ENCODE peak calls at places on chromosomes 4 and X, in four cellular contexts. D is IMR-90, F is mesendoderm, M is H1. Y is an unnamed sample.
A peak's percentile ranks its signal among the peaks of the same experiment; 100 is the strongest.

GRCh38 chr4:143300860-143301259 is 35.8 kb upstream of the GAB1 start:
- DNase-seq in D (no peak), F (no peak), M (no peak), Y (no peak)

GRCh38 chr4:53914313-53915016 is 149.9 kb downstream of the CHIC2 start:
- DNase-seq in D (peak; percentile 96), F (no peak), M (no peak), Y (no peak)

GRCh38 chr4:101232074-101232776 is 115.1 kb downstream of the PPP3CA start:
- DNase-seq in D (peak; percentile 79), F (no peak), M (no peak), Y (no peak)

GRCh38 chrX:112211459-112211858 is 128.9 kb upstream of the TRPC5 start:
- DNase-seq in D (peak; percentile 45), F (no peak), M (no peak), Y (no peak)

GRCh38 chr4:77959566-77960338 is 97.1 kb downstream of the MRPL1 start:
- DNase-seq in D (peak; percentile 57), F (peak; percentile 70), M (no peak), Y (no peak)

GRCh38 chr4:151567056-151567455 is 158.1 kb downstream of the FHIP1A start:
- DNase-seq in D (no peak), F (no peak), M (no peak), Y (no peak)

GRCh38 chr4:8762951-8763735 is 108.5 kb downstream of the HMX1 start:
- DNase-seq in D (no peak), F (no peak), M (no peak), Y (no peak)

GRCh38 chr4:41384992-41385391 is 128.3 kb downstream of the UCHL1 start:
- DNase-seq in D (no peak), F (peak; percentile 34), M (no peak), Y (no peak)

GRCh38 chr4:124090007-124090406 is 622.5 kb downstream of the ANKRD50 start:
- DNase-seq in D (no peak), F (no peak), M (no peak), Y (no peak)

GRCh38 chr4:168308912-168309311 is 9.6 kb downstream of the DDX60 start:
- DNase-seq in D (no peak), F (no peak), M (no peak), Y (no peak)

GRCh38 chr4:52718123-52718522 is 33.1 kb downstream of the ERVMER34-1 start:
- DNase-seq in D (peak; percentile 49), F (peak; percentile 69), M (no peak), Y (no peak)

GRCh38 chr4:39452860-39453587 is 5.7 kb downstream of the RPL9 start:
- DNase-seq in D (no peak), F (no peak), M (no peak), Y (no peak)

GRCh38 chrX:47540754-47541538 is 20.1 kb upstream of the ARAF start:
- DNase-seq in D (peak; percentile 92), F (peak; percentile 96), M (peak; percentile 45), Y (peak; percentile 86)

GRCh38 chr4:70367813-70368212 is 7.3 kb downstream of the SMR3A start:
- DNase-seq in D (no peak), F (peak; percentile 27), M (no peak), Y (no peak)

GRCh38 chr4:42234817-42235216 is 82.4 kb upstream of the BEND4 start:
- DNase-seq in D (no peak), F (peak; percentile 19), M (no peak), Y (peak; percentile 34)

GRCh38 chr4:152659806-152660205 is 20.0 kb downstream of the TMEM154 start:
- DNase-seq in D (no peak), F (no peak), M (no peak), Y (no peak)

GRCh38 chrX:9183481-9183880 is 149.6 kb upstream of the FAM9B start:
- DNase-seq in D (no peak), F (no peak), M (no peak), Y (no peak)

GRCh38 chr4:62676962-62677361 is 1476.8 kb downstream of the ADGRL3 start:
- DNase-seq in D (no peak), F (no peak), M (no peak), Y (no peak)

GRCh38 chr4:86334020-86334750 is 25.7 kb downstream of the MAPK10 start:
- DNase-seq in D (no peak), F (no peak), M (no peak), Y (no peak)

GRCh38 chrX:16855363-16856075 is 14.6 kb downstream of the RBBP7 start:
- DNase-seq in D (no peak), F (no peak), M (no peak), Y (no peak)

DNA sequence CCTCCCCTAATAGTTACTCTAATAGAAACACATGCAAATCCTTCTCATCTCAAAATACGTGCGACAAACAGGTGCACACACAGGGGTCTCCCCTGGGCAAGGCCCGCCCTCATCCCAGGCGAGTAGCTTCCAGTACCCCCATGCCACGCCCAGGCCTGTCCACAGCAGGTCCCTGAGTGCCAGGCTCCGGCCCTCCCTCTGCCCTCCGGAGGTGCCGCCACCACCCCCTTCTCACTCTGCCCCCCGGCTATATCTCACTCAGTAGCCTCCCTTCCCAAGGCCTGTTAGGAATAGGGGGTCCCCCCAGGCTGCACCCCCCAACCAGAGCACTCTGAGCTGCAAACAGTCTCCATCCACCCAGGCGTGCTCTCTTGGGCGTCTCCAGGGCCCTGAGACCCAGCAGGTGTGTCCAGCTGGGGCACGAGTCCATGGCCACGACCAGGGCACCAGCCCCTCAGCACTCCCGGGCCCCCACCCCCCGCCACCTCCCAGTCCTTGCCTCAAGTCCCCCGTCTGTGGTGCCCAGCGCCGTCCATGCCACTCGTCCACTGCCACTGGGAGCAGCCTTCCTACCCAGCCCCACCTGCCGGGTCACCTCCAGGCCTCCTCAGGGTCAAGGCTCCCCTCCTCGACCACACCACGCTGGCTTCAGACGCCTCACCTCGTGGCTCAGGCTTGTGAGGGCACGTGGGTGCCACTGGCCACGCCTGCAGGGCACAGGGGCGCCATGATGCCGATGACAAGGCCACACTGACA is 41.7 kb downstream of the FAM53A start:
- DNase-seq in D (no peak), F (no peak), M (no peak), Y (no peak)
- H3K23ac ChIP-seq in D (no peak overlapping the region), F (no peak overlapping the region), M (no peak overlapping the region), Y (no peak overlapping the region)

GRCh38 chr4:154490589-154491340 is 834 bp downstream of the DCHS2 start:
- DNase-seq in D (no peak), F (peak; percentile 33), M (peak; percentile 74), Y (peak; percentile 65)
- H3K23ac ChIP-seq in D (no peak overlapping the region), F (no peak overlapping the region), M (no peak overlapping the region), Y (no peak overlapping the region)

GRCh38 chr4:3430524-3430923 is 11.2 kb upstream of the HGFAC start:
- DNase-seq in D (no peak), F (no peak), M (no peak), Y (no peak)

GRCh38 chr4:3427706-3428446 is 13.9 kb upstream of the HGFAC start:
- DNase-seq in D (no peak), F (no peak), M (no peak), Y (no peak)

GRCh38 chr4:3431446-3431993 is 10.2 kb upstream of the HGFAC start:
- DNase-seq in D (no peak), F (no peak), M (no peak), Y (no peak)

GRCh38 chr4:3427134-3427476 is 14.7 kb upstream of the HGFAC start:
- DNase-seq in D (no peak), F (no peak), M (no peak), Y (no peak)

GRCh38 chr4:3429651-3430050 is 12.1 kb upstream of the HGFAC start:
- DNase-seq in D (no peak), F (no peak), M (no peak), Y (no peak)
- H3K23ac ChIP-seq in D (no peak overlapping the region), F (no peak overlapping the region), M (no peak overlapping the region), Y (no peak overlapping the region)

GRCh38 chr4:98996056-98996941 is 778 bp downstream of the METAP1 start:
- DNase-seq in D (peak; percentile 55), F (peak; percentile 59), M (no peak), Y (no peak)
- H3K23ac ChIP-seq in D (peak overlapping the region; percentile 62), F (peak overlapping the region; percentile 26), M (no peak overlapping the region), Y (no peak overlapping the region)

GRCh38 chr4:3685081-3685645 is 81.0 kb upstream of the ADRA2C start:
- DNase-seq in D (no peak), F (no peak), M (no peak), Y (peak; percentile 19)
- H3K23ac ChIP-seq in D (no peak overlapping the region), F (no peak overlapping the region), M (no peak overlapping the region), Y (no peak overlapping the region)

DNA sequence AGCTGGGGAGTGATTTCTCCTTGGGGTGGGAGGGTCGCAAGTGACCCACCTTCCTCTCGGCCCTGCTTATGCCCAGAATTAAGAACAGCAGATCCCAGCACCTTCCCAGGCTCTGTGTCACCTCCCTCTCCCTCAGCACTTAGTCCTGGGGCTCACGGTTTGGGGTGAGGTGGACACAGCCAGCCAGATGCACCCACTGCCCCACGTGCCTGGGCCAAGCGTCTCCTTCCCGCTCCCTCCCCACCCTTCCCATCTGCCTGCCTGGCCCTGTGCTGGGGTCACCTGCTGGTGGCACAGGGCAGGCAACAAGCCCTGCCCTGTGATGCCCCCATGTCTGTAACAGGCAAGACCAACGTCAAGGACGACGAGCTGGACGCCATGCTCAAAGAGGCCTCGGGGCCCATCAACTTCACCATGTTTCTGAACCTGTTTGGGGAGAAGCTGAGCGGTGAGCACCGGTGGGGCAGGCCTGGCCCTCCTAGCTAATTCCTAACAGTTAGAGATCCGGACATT is 5.3 kb downstream of the MYL5 start:
- DNase-seq in D (no peak), F (no peak), M (no peak), Y (no peak)
- H3K23ac ChIP-seq in D (no peak overlapping the region), F (no peak overlapping the region), M (no peak overlapping the region), Y (no peak overlapping the region)

DNA sequence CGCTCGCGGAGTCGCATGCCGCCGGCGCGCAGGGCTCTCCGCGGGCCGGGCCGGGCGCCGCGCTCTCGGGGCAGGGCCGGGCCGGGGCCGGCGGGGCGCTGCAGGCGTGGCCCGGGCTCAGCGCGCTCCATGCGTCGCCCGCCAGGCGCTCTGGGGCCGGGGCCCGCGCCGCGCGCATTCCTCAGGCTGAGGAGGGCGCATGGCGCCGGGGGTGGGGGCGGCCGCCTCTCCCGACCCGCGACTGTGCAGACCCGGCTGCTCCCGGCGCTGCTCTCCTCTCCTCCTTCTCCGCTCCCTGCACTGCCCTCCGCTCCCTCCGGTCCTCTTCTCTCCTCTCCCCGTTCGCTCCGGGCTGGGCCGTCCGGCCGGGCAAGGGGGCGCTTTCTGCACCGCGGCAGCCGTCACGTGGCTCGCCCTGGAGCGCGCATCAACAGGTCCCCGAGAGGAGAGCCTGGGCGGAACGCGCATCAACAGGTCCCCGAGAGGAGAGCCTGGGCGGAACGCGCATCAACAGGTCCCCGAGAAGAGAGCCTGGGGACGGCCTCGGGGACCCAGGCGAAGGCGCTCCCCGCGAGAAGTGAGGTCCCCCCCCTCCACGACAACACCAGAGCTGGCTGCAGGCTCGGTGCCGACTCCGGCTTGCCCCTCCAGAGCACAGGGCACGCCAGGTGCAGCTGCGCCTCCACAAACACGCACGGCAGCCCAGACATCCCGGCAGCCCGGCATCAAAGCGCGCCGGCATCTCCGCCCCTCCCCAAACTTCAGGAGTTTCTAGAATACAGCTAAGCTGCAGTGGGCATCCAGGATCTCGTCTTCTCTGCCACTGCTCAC is 12.9 kb downstream of the PPP2R3B start:
- DNase-seq in D (peak; percentile 27), F (peak; percentile 59), M (peak; percentile 85), Y (peak; percentile 59)
- H3K23ac ChIP-seq in D (no peak overlapping the region), F (no peak overlapping the region), M (no peak overlapping the region), Y (no peak overlapping the region)

GRCh38 chr4:184848510-184848909 is 22.7 kb upstream of the ACSL1 start:
- DNase-seq in D (no peak), F (no peak), M (no peak), Y (no peak)

GRCh38 chr4:184844742-184845141 is 19.0 kb upstream of the ACSL1 start:
- DNase-seq in D (no peak), F (no peak), M (no peak), Y (no peak)

GRCh38 chr4:184843984-184844554 is 18.3 kb upstream of the ACSL1 start:
- DNase-seq in D (no peak), F (no peak), M (no peak), Y (no peak)

GRCh38 chr4:184846531-184846930 is 20.8 kb upstream of the ACSL1 start:
- DNase-seq in D (no peak), F (no peak), M (no peak), Y (no peak)

GRCh38 chr4:184845367-184846011 is 19.7 kb upstream of the ACSL1 start:
- DNase-seq in D (peak; percentile 79), F (no peak), M (no peak), Y (no peak)
- H3K23ac ChIP-seq in D (no peak overlapping the region), F (no peak overlapping the region), M (no peak overlapping the region), Y (no peak overlapping the region)

Y was measured in H9.